ENCODE peak calls at places on chromosomes 3 and 15, in eight cellular contexts. One of them, this sample, is unnamed.

GRCh38 chr15:101042320-101042719 is 123.2 kb downstream of the LRRK1 start:
- DNase-seq in lung: peak; percentile 25
- DNase-seq in cardiac muscle cell: no peak
- DNase-seq in NT2/D1: no peak
- DNase-seq in CD4-positive, CD25-positive, alpha-beta regulatory T cell: no peak
- DNase-seq in lower lobe of right lung: no peak
- DNase-seq in osteoblast: no peak
- DNase-seq in dorsolateral prefrontal cortex: no peak
- DNase-seq in this sample: no peak

GRCh38 chr15:93563218-93563617 is 474.2 kb upstream of the RGMA start:
- DNase-seq in lung: no peak
- DNase-seq in cardiac muscle cell: no peak
- DNase-seq in NT2/D1: no peak
- DNase-seq in CD4-positive, CD25-positive, alpha-beta regulatory T cell: no peak
- DNase-seq in lower lobe of right lung: no peak
- DNase-seq in osteoblast: no peak
- DNase-seq in dorsolateral prefrontal cortex: no peak
- DNase-seq in this sample: no peak

GRCh38 chr15:62798536-62798935 is 244.0 kb upstream of the TPM1 start:
- DNase-seq in lung: no peak
- DNase-seq in cardiac muscle cell: no peak
- DNase-seq in NT2/D1: no peak
- DNase-seq in CD4-positive, CD25-positive, alpha-beta regulatory T cell: no peak
- DNase-seq in lower lobe of right lung: no peak
- DNase-seq in osteoblast: no peak
- DNase-seq in dorsolateral prefrontal cortex: no peak
- DNase-seq in this sample: no peak

GRCh38 chr3:171347017-171347979 is 112.9 kb downstream of the TNIK start:
- DNase-seq in lung: peak; percentile 31
- DNase-seq in cardiac muscle cell: peak; percentile 62
- DNase-seq in NT2/D1: no peak
- DNase-seq in CD4-positive, CD25-positive, alpha-beta regulatory T cell: no peak
- DNase-seq in lower lobe of right lung: no peak
- DNase-seq in osteoblast: no peak
- DNase-seq in dorsolateral prefrontal cortex: no peak
- DNase-seq in this sample: peak; percentile 75

GRCh38 chr15:62853833-62854210 is 188.7 kb upstream of the TPM1 start:
- DNase-seq in lung: no peak
- DNase-seq in cardiac muscle cell: peak; percentile 35
- DNase-seq in NT2/D1: no peak
- DNase-seq in CD4-positive, CD25-positive, alpha-beta regulatory T cell: no peak
- DNase-seq in lower lobe of right lung: no peak
- DNase-seq in osteoblast: no peak
- DNase-seq in dorsolateral prefrontal cortex: no peak
- DNase-seq in this sample: no peak

GRCh38 chr3:88113311-88114162 is 36.2 kb upstream of the C3orf38 start:
- DNase-seq in lung: peak; percentile 52
- DNase-seq in cardiac muscle cell: peak; percentile 82
- DNase-seq in NT2/D1: peak; percentile 58
- DNase-seq in CD4-positive, CD25-positive, alpha-beta regulatory T cell: peak; percentile 68
- DNase-seq in lower lobe of right lung: no peak
- DNase-seq in osteoblast: no peak
- DNase-seq in dorsolateral prefrontal cortex: peak; percentile 54
- DNase-seq in this sample: no peak

GRCh38 chr15:60829416-60829815 is 350.5 kb upstream of the ICE2 start:
- DNase-seq in lung: no peak
- DNase-seq in cardiac muscle cell: no peak
- DNase-seq in NT2/D1: no peak
- DNase-seq in CD4-positive, CD25-positive, alpha-beta regulatory T cell: no peak
- DNase-seq in lower lobe of right lung: no peak
- DNase-seq in osteoblast: no peak
- DNase-seq in dorsolateral prefrontal cortex: no peak
- DNase-seq in this sample: no peak

GRCh38 chr3:100454684-100455083 is 37.7 kb upstream of the TMEM45A start:
- DNase-seq in lung: no peak
- DNase-seq in cardiac muscle cell: peak; percentile 59
- DNase-seq in NT2/D1: no peak
- DNase-seq in CD4-positive, CD25-positive, alpha-beta regulatory T cell: no peak
- DNase-seq in lower lobe of right lung: no peak
- DNase-seq in osteoblast: peak; percentile 23
- DNase-seq in dorsolateral prefrontal cortex: no peak
- DNase-seq in this sample: no peak

GRCh38 chr3:5006755-5007202 is 27.5 kb downstream of the BHLHE40 start:
- DNase-seq in lung: no peak
- DNase-seq in cardiac muscle cell: no peak
- DNase-seq in NT2/D1: no peak
- DNase-seq in CD4-positive, CD25-positive, alpha-beta regulatory T cell: no peak
- DNase-seq in lower lobe of right lung: no peak
- DNase-seq in osteoblast: no peak
- DNase-seq in dorsolateral prefrontal cortex: no peak
- DNase-seq in this sample: peak; percentile 83

GRCh38 chr15:32843211-32843907 is 125.6 kb downstream of the GREM1 start:
- DNase-seq in lung: no peak
- DNase-seq in cardiac muscle cell: no peak
- DNase-seq in NT2/D1: no peak
- DNase-seq in CD4-positive, CD25-positive, alpha-beta regulatory T cell: no peak
- DNase-seq in lower lobe of right lung: no peak
- DNase-seq in osteoblast: no peak
- DNase-seq in dorsolateral prefrontal cortex: no peak
- DNase-seq in this sample: no peak

GRCh38 chr3:87792532-87793321 is 266.1 kb downstream of the CGGBP1 start:
- DNase-seq in lung: peak; percentile 28
- DNase-seq in cardiac muscle cell: peak; percentile 66
- DNase-seq in NT2/D1: no peak
- DNase-seq in CD4-positive, CD25-positive, alpha-beta regulatory T cell: no peak
- DNase-seq in lower lobe of right lung: peak; percentile 47
- DNase-seq in osteoblast: peak; percentile 73
- DNase-seq in dorsolateral prefrontal cortex: no peak
- DNase-seq in this sample: no peak

GRCh38 chr3:140292684-140293083 is 357.7 kb downstream of the CLSTN2 start:
- DNase-seq in lung: no peak
- DNase-seq in cardiac muscle cell: no peak
- DNase-seq in NT2/D1: no peak
- DNase-seq in CD4-positive, CD25-positive, alpha-beta regulatory T cell: no peak
- DNase-seq in lower lobe of right lung: no peak
- DNase-seq in osteoblast: no peak
- DNase-seq in dorsolateral prefrontal cortex: no peak
- DNase-seq in this sample: no peak

GRCh38 chr3:46615976-46616375 is 3.7 kb downstream of the FAM240A start:
- DNase-seq in lung: peak; percentile 7
- DNase-seq in cardiac muscle cell: no peak
- DNase-seq in NT2/D1: no peak
- DNase-seq in CD4-positive, CD25-positive, alpha-beta regulatory T cell: no peak
- DNase-seq in lower lobe of right lung: no peak
- DNase-seq in osteoblast: no peak
- DNase-seq in dorsolateral prefrontal cortex: no peak
- DNase-seq in this sample: no peak

GRCh38 chr15:85759391-85759790 is 35.3 kb downstream of the KLHL25 start:
- DNase-seq in lung: no peak
- DNase-seq in cardiac muscle cell: no peak
- DNase-seq in NT2/D1: no peak
- DNase-seq in CD4-positive, CD25-positive, alpha-beta regulatory T cell: no peak
- DNase-seq in lower lobe of right lung: no peak
- DNase-seq in osteoblast: peak; percentile 80
- DNase-seq in dorsolateral prefrontal cortex: no peak
- DNase-seq in this sample: no peak

GRCh38 chr3:30012941-30013543 is 593.4 kb upstream of the TGFBR2 start:
- DNase-seq in lung: peak; percentile 72
- DNase-seq in cardiac muscle cell: peak; percentile 84
- DNase-seq in NT2/D1: peak; percentile 64
- DNase-seq in CD4-positive, CD25-positive, alpha-beta regulatory T cell: peak; percentile 25
- DNase-seq in lower lobe of right lung: peak; percentile 67
- DNase-seq in osteoblast: peak; percentile 83
- DNase-seq in dorsolateral prefrontal cortex: peak; percentile 68
- DNase-seq in this sample: no peak

GRCh38 chr3:64684715-64685261 is 3.0 kb downstream of the ADAMTS9 start:
- DNase-seq in lung: no peak
- DNase-seq in cardiac muscle cell: peak; percentile 52
- DNase-seq in NT2/D1: no peak
- DNase-seq in CD4-positive, CD25-positive, alpha-beta regulatory T cell: no peak
- DNase-seq in lower lobe of right lung: peak; percentile 54
- DNase-seq in osteoblast: peak; percentile 44
- DNase-seq in dorsolateral prefrontal cortex: no peak
- DNase-seq in this sample: no peak

GRCh38 chr3:191066669-191067068 is 132.4 kb upstream of the OSTN start:
- DNase-seq in lung: no peak
- DNase-seq in cardiac muscle cell: no peak
- DNase-seq in NT2/D1: no peak
- DNase-seq in CD4-positive, CD25-positive, alpha-beta regulatory T cell: no peak
- DNase-seq in lower lobe of right lung: no peak
- DNase-seq in osteoblast: no peak
- DNase-seq in dorsolateral prefrontal cortex: no peak
- DNase-seq in this sample: peak; percentile 9

GRCh38 chr3:126147147-126147931 is 33.0 kb downstream of the ALDH1L1 start:
- DNase-seq in lung: peak; percentile 23
- DNase-seq in cardiac muscle cell: no peak
- DNase-seq in NT2/D1: no peak
- DNase-seq in CD4-positive, CD25-positive, alpha-beta regulatory T cell: no peak
- DNase-seq in lower lobe of right lung: no peak
- DNase-seq in osteoblast: peak; percentile 14
- DNase-seq in dorsolateral prefrontal cortex: no peak
- DNase-seq in this sample: no peak

GRCh38 chr15:68015244-68015643 is 38.9 kb upstream of the PIAS1 start:
- DNase-seq in lung: no peak
- DNase-seq in cardiac muscle cell: no peak
- DNase-seq in NT2/D1: no peak
- DNase-seq in CD4-positive, CD25-positive, alpha-beta regulatory T cell: no peak
- DNase-seq in lower lobe of right lung: no peak
- DNase-seq in osteoblast: no peak
- DNase-seq in dorsolateral prefrontal cortex: no peak
- DNase-seq in this sample: no peak

GRCh38 chr15:86558252-86558651 is 478.6 kb downstream of the AGBL1 start:
- DNase-seq in lung: no peak
- DNase-seq in cardiac muscle cell: no peak
- DNase-seq in NT2/D1: peak; percentile 22
- DNase-seq in CD4-positive, CD25-positive, alpha-beta regulatory T cell: no peak
- DNase-seq in lower lobe of right lung: no peak
- DNase-seq in osteoblast: no peak
- DNase-seq in dorsolateral prefrontal cortex: no peak
- DNase-seq in this sample: no peak

GRCh38 chr3:168884353-168884903 is 779.1 kb downstream of the MECOM start:
- DNase-seq in lung: no peak
- DNase-seq in cardiac muscle cell: peak; percentile 18
- DNase-seq in NT2/D1: no peak
- DNase-seq in CD4-positive, CD25-positive, alpha-beta regulatory T cell: no peak
- DNase-seq in lower lobe of right lung: no peak
- DNase-seq in osteoblast: peak; percentile 19
- DNase-seq in dorsolateral prefrontal cortex: no peak
- DNase-seq in this sample: no peak
- H3K27me3 ChIP-seq in lung: no peaks in the 10 kb centered on the region
- H3K27me3 ChIP-seq in cardiac muscle cell: no peaks in the 10 kb centered on the region
- H3K27me3 ChIP-seq in NT2/D1: no peaks in the 10 kb centered on the region
- H3K27me3 ChIP-seq in CD4-positive, CD25-positive, alpha-beta regulatory T cell: no peaks in the 10 kb centered on the region
- H3K27me3 ChIP-seq in lower lobe of right lung: no peaks in the 10 kb centered on the region
- H3K27me3 ChIP-seq in osteoblast: no peaks in the 10 kb centered on the region
- H3K27me3 ChIP-seq in dorsolateral prefrontal cortex: no peaks in the 10 kb centered on the region
- H3K27me3 ChIP-seq in this sample: no peaks in the 10 kb centered on the region

GRCh38 chr3:27545061-27545460 is 60.9 kb upstream of the SLC4A7 start:
- DNase-seq in lung: no peak
- DNase-seq in cardiac muscle cell: no peak
- DNase-seq in NT2/D1: no peak
- DNase-seq in CD4-positive, CD25-positive, alpha-beta regulatory T cell: no peak
- DNase-seq in lower lobe of right lung: no peak
- DNase-seq in osteoblast: no peak
- DNase-seq in dorsolateral prefrontal cortex: no peak
- DNase-seq in this sample: no peak
- H3K4me3 ChIP-seq in lung: no peak overlapping the region
- H3K4me3 ChIP-seq in cardiac muscle cell: no peak overlapping the region
- H3K4me3 ChIP-seq in NT2/D1: no peak overlapping the region
- H3K4me3 ChIP-seq in CD4-positive, CD25-positive, alpha-beta regulatory T cell: no peak overlapping the region
- H3K4me3 ChIP-seq in lower lobe of right lung: no peak overlapping the region
- H3K4me3 ChIP-seq in osteoblast: no peak overlapping the region
- H3K4me3 ChIP-seq in dorsolateral prefrontal cortex: no peak overlapping the region
- H3K4me3 ChIP-seq in this sample: no peak overlapping the region

GRCh38 chr3:13858768-13859520 is 20.9 kb downstream of the WNT7A start:
- DNase-seq in lung: no peak
- DNase-seq in cardiac muscle cell: no peak
- DNase-seq in NT2/D1: no peak
- DNase-seq in CD4-positive, CD25-positive, alpha-beta regulatory T cell: no peak
- DNase-seq in lower lobe of right lung: no peak
- DNase-seq in osteoblast: no peak
- DNase-seq in dorsolateral prefrontal cortex: no peak
- DNase-seq in this sample: no peak

GRCh38 chr3:13863422-13863821 is 16.4 kb downstream of the WNT7A start:
- DNase-seq in lung: no peak
- DNase-seq in cardiac muscle cell: no peak
- DNase-seq in NT2/D1: no peak
- DNase-seq in CD4-positive, CD25-positive, alpha-beta regulatory T cell: no peak
- DNase-seq in lower lobe of right lung: no peak
- DNase-seq in osteoblast: peak; percentile 27
- DNase-seq in dorsolateral prefrontal cortex: no peak
- DNase-seq in this sample: no peak

GRCh38 chr3:13863929-13864595 is 15.8 kb downstream of the WNT7A start:
- DNase-seq in lung: no peak
- DNase-seq in cardiac muscle cell: no peak
- DNase-seq in NT2/D1: no peak
- DNase-seq in CD4-positive, CD25-positive, alpha-beta regulatory T cell: no peak
- DNase-seq in lower lobe of right lung: no peak
- DNase-seq in osteoblast: peak; percentile 23
- DNase-seq in dorsolateral prefrontal cortex: no peak
- DNase-seq in this sample: no peak

GRCh38 chr3:13860001-13860400 is 19.9 kb downstream of the WNT7A start:
- DNase-seq in lung: no peak
- DNase-seq in cardiac muscle cell: no peak
- DNase-seq in NT2/D1: no peak
- DNase-seq in CD4-positive, CD25-positive, alpha-beta regulatory T cell: no peak
- DNase-seq in lower lobe of right lung: no peak
- DNase-seq in osteoblast: no peak
- DNase-seq in dorsolateral prefrontal cortex: no peak
- DNase-seq in this sample: no peak

GRCh38 chr3:13861461-13861860 is 18.4 kb downstream of the WNT7A start:
- DNase-seq in lung: no peak
- DNase-seq in cardiac muscle cell: no peak
- DNase-seq in NT2/D1: no peak
- DNase-seq in CD4-positive, CD25-positive, alpha-beta regulatory T cell: no peak
- DNase-seq in lower lobe of right lung: no peak
- DNase-seq in osteoblast: no peak
- DNase-seq in dorsolateral prefrontal cortex: no peak
- DNase-seq in this sample: no peak
- H3K27me3 ChIP-seq in lung: peaks cover 4% of the 10 kb centered on the region
- H3K27me3 ChIP-seq in cardiac muscle cell: peaks cover 60% of the 10 kb centered on the region
- H3K27me3 ChIP-seq in NT2/D1: no peaks in the 10 kb centered on the region
- H3K27me3 ChIP-seq in CD4-positive, CD25-positive, alpha-beta regulatory T cell: peaks cover 7% of the 10 kb centered on the region
- H3K27me3 ChIP-seq in lower lobe of right lung: peaks cover 28% of the 10 kb centered on the region
- H3K27me3 ChIP-seq in osteoblast: no peaks in the 10 kb centered on the region
- H3K27me3 ChIP-seq in dorsolateral prefrontal cortex: peaks cover 4% of the 10 kb centered on the region
- H3K27me3 ChIP-seq in this sample: peaks cover 2% of the 10 kb centered on the region

GRCh38 chr15:82275410-82275809 is 12.8 kb downstream of the SAXO2 start:
- DNase-seq in lung: no peak
- DNase-seq in cardiac muscle cell: no peak
- DNase-seq in NT2/D1: no peak
- DNase-seq in CD4-positive, CD25-positive, alpha-beta regulatory T cell: no peak
- DNase-seq in lower lobe of right lung: no peak
- DNase-seq in osteoblast: no peak
- DNase-seq in dorsolateral prefrontal cortex: no peak
- DNase-seq in this sample: no peak
- H3K4me3 ChIP-seq in lung: no peak overlapping the region
- H3K4me3 ChIP-seq in cardiac muscle cell: no peak overlapping the region
- H3K4me3 ChIP-seq in NT2/D1: no peak overlapping the region
- H3K4me3 ChIP-seq in CD4-positive, CD25-positive, alpha-beta regulatory T cell: no peak overlapping the region
- H3K4me3 ChIP-seq in lower lobe of right lung: no peak overlapping the region
- H3K4me3 ChIP-seq in osteoblast: no peak overlapping the region
- H3K4me3 ChIP-seq in dorsolateral prefrontal cortex: no peak overlapping the region
- H3K4me3 ChIP-seq in this sample: no peak overlapping the region

GRCh38 chr3:169145551-169145950 is 518.0 kb downstream of the MECOM start:
- DNase-seq in lung: no peak
- DNase-seq in cardiac muscle cell: no peak
- DNase-seq in NT2/D1: no peak
- DNase-seq in CD4-positive, CD25-positive, alpha-beta regulatory T cell: no peak
- DNase-seq in lower lobe of right lung: no peak
- DNase-seq in osteoblast: no peak
- DNase-seq in dorsolateral prefrontal cortex: no peak
- DNase-seq in this sample: no peak
- H3K27me3 ChIP-seq in lung: no peaks in the 10 kb centered on the region
- H3K27me3 ChIP-seq in cardiac muscle cell: peaks cover 32% of the 10 kb centered on the region
- H3K27me3 ChIP-seq in NT2/D1: peaks cover 66% of the 10 kb centered on the region
- H3K27me3 ChIP-seq in CD4-positive, CD25-positive, alpha-beta regulatory T cell: peaks cover 36% of the 10 kb centered on the region
- H3K27me3 ChIP-seq in lower lobe of right lung: peaks cover 26% of the 10 kb centered on the region
- H3K27me3 ChIP-seq in osteoblast: peaks cover 33% of the 10 kb centered on the region
- H3K27me3 ChIP-seq in dorsolateral prefrontal cortex: peaks cover 81% of the 10 kb centered on the region
- H3K27me3 ChIP-seq in this sample: no peaks in the 10 kb centered on the region